ENCODE peak calls at places on chromosome 1, in eight cellular contexts. J, C, F, T, X, H, W and Z are unnamed samples.

GRCh38 chr1:210222288-210223006 is 10.1 kb upstream of the SERTAD4 start:
- DNase-seq in T (no peak), J (no peak), H (peak), X (no peak), F (no peak), C (no peak), W (peak), Z (no peak)

GRCh38 chr1:234331511-234331910 is 41.7 kb upstream of the COA6 start:
- DNase-seq in J (no peak), W (no peak), T (no peak), F (no peak), X (no peak), C (no peak), H (peak), Z (no peak)

GRCh38 chr1:182674346-182675246 is 9.8 kb downstream of the RGS8 start:
- DNase-seq in F (no peak), H (peak), J (no peak), W (no peak), C (no peak), X (peak), T (no peak), Z (no peak)

GRCh38 chr1:32981003-32981909 is 16.6 kb upstream of the RNF19B start:
- DNase-seq in F (no peak), J (no peak), X (no peak), W (peak), C (peak), H (peak), T (no peak), Z (peak)

GRCh38 chr1:248825136-248825535 is 579 bp downstream of the SH3BP5L start:
- DNase-seq in F (no peak), C (no peak), J (peak), X (no peak), H (no peak), W (peak), T (no peak), Z (no peak)

GRCh38 chr1:99986656-99987225 is 16.9 kb downstream of the SLC35A3 start:
- DNase-seq in X (no peak), T (no peak), C (no peak), H (peak), J (no peak), F (no peak), W (no peak), Z (no peak)

GRCh38 chr1:208235983-208236761 is 8.0 kb downstream of the PLXNA2 start:
- DNase-seq in C (peak), X (peak), T (no peak), H (peak), W (peak), F (no peak), J (no peak), Z (no peak)

GRCh38 chr1:201461193-201461657 is 7.8 kb downstream of the PHLDA3 start:
- DNase-seq in F (peak), W (peak), C (no peak), H (peak), T (peak), X (peak), J (peak), Z (no peak)

GRCh38 chr1:207925210-207925609 is 14.3 kb upstream of the CD34 start:
- DNase-seq in X (peak), W (peak), T (no peak), F (no peak), C (peak), H (peak), J (peak), Z (no peak)

GRCh38 chr1:203142684-203143408 is 15.3 kb downstream of the ADORA1 start:
- DNase-seq in X (no peak), F (no peak), H (no peak), T (no peak), W (no peak), C (no peak), J (no peak), Z (no peak)

GRCh38 chr1:38680801-38681510 is 178.6 kb downstream of the RRAGC start:
- DNase-seq in T (no peak), F (no peak), H (peak), C (no peak), X (no peak), W (no peak), J (no peak), Z (no peak)

GRCh38 chr1:227134686-227135314 is 183.5 kb downstream of the CDC42BPA start:
- DNase-seq in J (no peak), W (no peak), X (no peak), H (peak), C (no peak), F (no peak), T (no peak), Z (no peak)
- TF ChIP-seq CTCF in J (no peak), W (no peak), X (no peak), H (no peak), C (no peak), F (no peak), T (no peak), Z (no peak)

DNA sequence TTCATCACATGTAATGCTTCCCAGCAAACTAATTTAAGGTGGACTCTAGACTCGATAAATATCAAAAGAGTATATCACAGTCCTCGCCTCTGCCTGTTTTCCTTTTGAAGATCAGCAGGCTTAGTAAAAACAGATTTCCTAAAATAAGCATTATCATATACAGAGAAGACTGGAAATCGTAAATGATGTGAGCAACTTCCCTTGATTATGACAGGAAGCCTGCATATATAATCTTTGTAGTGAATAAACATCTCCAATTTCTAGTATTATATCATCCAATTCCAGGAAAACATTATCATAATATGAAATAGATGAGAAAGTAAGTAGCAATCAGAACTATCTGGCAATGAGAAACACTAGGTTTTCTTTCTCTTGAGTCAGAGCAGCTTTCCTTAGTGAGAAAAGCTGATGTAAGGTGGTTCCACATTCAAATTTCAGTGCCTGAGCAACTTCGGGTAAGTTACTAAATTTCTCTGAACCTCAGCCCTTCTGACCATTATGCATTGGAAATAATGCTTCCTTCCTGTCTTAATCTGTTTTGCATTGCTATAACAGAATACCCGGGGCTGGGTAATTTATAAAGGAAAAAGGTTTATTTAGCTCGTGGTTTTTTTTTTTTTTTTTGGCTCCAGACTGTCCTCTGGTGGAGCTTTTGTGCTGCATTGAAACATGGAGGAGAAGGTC is 12.6 kb upstream of the POU2F1 start:
- DNase-seq in J (no peak), X (no peak), W (no peak), F (no peak), H (no peak), T (no peak), C (no peak), Z (no peak)
- TF ChIP-seq CTCF in J (no peak), X (no peak), W (no peak), F (no peak), H (peak), T (peak), C (peak), Z (no peak)

DNA sequence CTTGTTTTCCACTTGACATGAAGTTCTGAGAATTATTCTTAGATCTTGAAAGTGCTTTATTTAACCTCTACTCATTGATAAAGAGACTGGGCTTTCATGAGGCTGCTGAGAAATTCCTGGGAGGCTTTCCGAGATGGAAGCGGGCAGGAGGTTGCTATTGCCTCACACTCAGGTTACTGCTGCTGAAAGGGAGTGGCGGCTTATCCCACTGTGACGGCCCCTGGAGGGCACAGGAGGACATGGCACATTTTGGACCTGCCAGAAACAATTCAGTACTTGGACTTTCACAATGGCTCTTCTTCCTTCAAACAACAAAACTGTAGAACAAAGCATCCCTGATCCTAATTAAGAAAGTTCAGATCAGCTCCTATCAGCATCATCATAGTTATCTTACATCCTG is 16.2 kb upstream of the MARK1 start:
- DNase-seq in C (peak), W (no peak), J (no peak), H (no peak), F (no peak), T (no peak), X (no peak), Z (no peak)
- TF ChIP-seq CTCF in C (no peak), W (no peak), J (no peak), H (no peak), F (no peak), T (no peak), X (no peak), Z (no peak)

GRCh38 chr1:59952065-59952464 is 25.5 kb upstream of the CYP2J2 start:
- DNase-seq in H (no peak), W (no peak), F (no peak), T (no peak), J (no peak), X (no peak), C (no peak), Z (no peak)
- TF ChIP-seq CTCF in H (no peak), W (no peak), F (no peak), T (no peak), J (no peak), X (no peak), C (no peak), Z (no peak)

DNA sequence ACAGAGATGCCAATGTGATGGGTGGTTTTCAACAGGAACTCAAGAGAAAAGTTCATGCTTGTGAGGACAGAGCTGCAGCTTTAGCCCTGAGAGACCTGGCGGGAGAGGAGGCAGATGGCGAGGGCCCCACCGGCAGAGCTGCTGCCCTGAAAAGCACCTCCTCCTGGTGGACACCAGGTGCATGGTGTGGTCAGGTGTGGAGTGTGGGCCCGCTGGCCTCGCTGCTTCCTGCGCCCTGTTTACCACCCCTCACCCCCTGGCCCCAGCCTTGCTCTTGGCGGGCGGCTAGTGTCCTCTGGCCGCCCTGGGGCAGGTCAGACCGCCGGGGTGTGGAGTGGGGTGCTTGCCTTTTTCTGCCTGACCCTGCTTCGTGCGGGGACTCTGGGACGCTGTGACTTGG is 42.8 kb downstream of the PRKCZ start:
- DNase-seq in H (no peak), T (no peak), F (no peak), C (no peak), J (no peak), X (no peak), W (no peak), Z (no peak)
- TF ChIP-seq CTCF in H (no peak), T (no peak), F (no peak), C (no peak), J (no peak), X (no peak), W (no peak), Z (no peak)